ENCODE peak calls at places on chromosomes 6 and 20, in six cellular contexts. One of them, this sample, is unnamed.

GRCh38 chr6:44561062-44561591 is 173.6 kb downstream of the CDC5L start:
- DNase-seq in Karpas-422: no peak
- DNase-seq in H1: no peak
- DNase-seq in IMR-90: no peak
- DNase-seq in GM23248: no peak
- DNase-seq in HepG2: no peak
- DNase-seq in this sample: no peak

GRCh38 chr6:17096076-17096475 is 5.8 kb upstream of the STMND1 start:
- DNase-seq in HepG2: peak; percentile 44
- DNase-seq in GM23248: no peak
- DNase-seq in Karpas-422: no peak
- DNase-seq in IMR-90: no peak
- DNase-seq in H1: no peak
- DNase-seq in this sample: no peak

GRCh38 chr6:30814137-30815084 is 69.9 kb upstream of the DDR1 start:
- DNase-seq in HepG2: no peak
- DNase-seq in IMR-90: peak; percentile 84
- DNase-seq in H1: no peak
- DNase-seq in Karpas-422: no peak
- DNase-seq in GM23248: peak; percentile 83
- DNase-seq in this sample: peak; percentile 84

GRCh38 chr6:159790947-159791598 is 806 bp downstream of the MRPL18 start:
- DNase-seq in Karpas-422: peak; percentile 66
- DNase-seq in GM23248: peak; percentile 20
- DNase-seq in IMR-90: no peak
- DNase-seq in H1: no peak
- DNase-seq in HepG2: no peak
- DNase-seq in this sample: no peak

GRCh38 chr20:4192378-4193048 is 177.2 kb upstream of the RNF24 start:
- DNase-seq in H1: no peak
- DNase-seq in GM23248: peak; percentile 58
- DNase-seq in IMR-90: no peak
- DNase-seq in Karpas-422: no peak
- DNase-seq in HepG2: no peak
- DNase-seq in this sample: no peak

GRCh38 chr6:113190170-113190569 is 667.0 kb upstream of the MARCKS start:
- DNase-seq in GM23248: no peak
- DNase-seq in H1: no peak
- DNase-seq in HepG2: no peak
- DNase-seq in IMR-90: no peak
- DNase-seq in Karpas-422: no peak
- DNase-seq in this sample: no peak

GRCh38 chr6:7161845-7162244 is 54.1 kb downstream of the RREB1 start:
- DNase-seq in H1: no peak
- DNase-seq in IMR-90: no peak
- DNase-seq in HepG2: no peak
- DNase-seq in Karpas-422: no peak
- DNase-seq in GM23248: no peak
- DNase-seq in this sample: no peak

GRCh38 chr6:131519670-131520436 is 53.2 kb upstream of the ARG1 start:
- DNase-seq in IMR-90: peak; percentile 45
- DNase-seq in GM23248: peak; percentile 68
- DNase-seq in HepG2: peak; percentile 76
- DNase-seq in H1: peak; percentile 62
- DNase-seq in Karpas-422: peak; percentile 73
- DNase-seq in this sample: peak; percentile 38

GRCh38 chr6:147905721-147906120 is 397.2 kb downstream of the SAMD5 start:
- DNase-seq in IMR-90: peak; percentile 10
- DNase-seq in H1: no peak
- DNase-seq in HepG2: no peak
- DNase-seq in Karpas-422: no peak
- DNase-seq in GM23248: no peak
- DNase-seq in this sample: no peak

GRCh38 chr6:3844097-3844463 is 5.1 kb upstream of the FAM50B start:
- DNase-seq in GM23248: peak; percentile 86
- DNase-seq in IMR-90: peak; percentile 82
- DNase-seq in Karpas-422: no peak
- DNase-seq in HepG2: no peak
- DNase-seq in H1: no peak
- DNase-seq in this sample: no peak

GRCh38 chr20:63741354-63741675 is 1.7 kb downstream of the SLC2A4RG start:
- DNase-seq in H1: no peak
- DNase-seq in GM23248: no peak
- DNase-seq in Karpas-422: no peak
- DNase-seq in HepG2: no peak
- DNase-seq in IMR-90: no peak
- DNase-seq in this sample: no peak

GRCh38 chr20:53262294-53262840 is 290.2 kb downstream of the TSHZ2 start:
- DNase-seq in Karpas-422: no peak
- DNase-seq in HepG2: no peak
- DNase-seq in IMR-90: no peak
- DNase-seq in GM23248: no peak
- DNase-seq in H1: no peak
- DNase-seq in this sample: no peak

GRCh38 chr6:1263039-1263849 is 48.7 kb upstream of the FOXQ1 start:
- DNase-seq in HepG2: peak; percentile 99
- DNase-seq in IMR-90: no peak
- DNase-seq in Karpas-422: no peak
- DNase-seq in GM23248: no peak
- DNase-seq in H1: peak; percentile 57
- DNase-seq in this sample: peak; percentile 64

GRCh38 chr6:46011241-46012085 is 4.2 kb downstream of the CLIC5 start:
- DNase-seq in H1: no peak
- DNase-seq in HepG2: peak; percentile 34
- DNase-seq in IMR-90: no peak
- DNase-seq in GM23248: no peak
- DNase-seq in Karpas-422: no peak
- DNase-seq in this sample: peak; percentile 52

GRCh38 chr6:51559059-51559458 is 528.4 kb downstream of the PKHD1 start:
- DNase-seq in Karpas-422: no peak
- DNase-seq in IMR-90: no peak
- DNase-seq in H1: no peak
- DNase-seq in HepG2: peak; percentile 18
- DNase-seq in GM23248: no peak
- DNase-seq in this sample: no peak

GRCh38 chr6:154352898-154353585 is 3.6 kb downstream of the IPCEF1 start:
- DNase-seq in IMR-90: no peak
- DNase-seq in Karpas-422: no peak
- DNase-seq in HepG2: no peak
- DNase-seq in H1: no peak
- DNase-seq in GM23248: no peak
- DNase-seq in this sample: no peak

GRCh38 chr6:95417856-95418255 is 159.5 kb upstream of the MANEA start:
- DNase-seq in IMR-90: no peak
- DNase-seq in H1: no peak
- DNase-seq in GM23248: no peak
- DNase-seq in Karpas-422: no peak
- DNase-seq in HepG2: no peak
- DNase-seq in this sample: no peak

GRCh38 chr6:110999634-111000270 is 17.9 kb downstream of the RPF2 start:
- DNase-seq in IMR-90: peak; percentile 46
- DNase-seq in HepG2: peak; percentile 22
- DNase-seq in H1: no peak
- DNase-seq in GM23248: peak; percentile 52
- DNase-seq in Karpas-422: peak; percentile 60
- DNase-seq in this sample: peak; percentile 42

GRCh38 chr6:134626589-134626988 is 308.7 kb upstream of the SGK1 start:
- DNase-seq in GM23248: no peak
- DNase-seq in H1: no peak
- DNase-seq in IMR-90: no peak
- DNase-seq in HepG2: no peak
- DNase-seq in Karpas-422: no peak
- DNase-seq in this sample: no peak

GRCh38 chr6:125748534-125749111 is 809 bp upstream of the HEY2 start:
- DNase-seq in Karpas-422: peak; percentile 49
- DNase-seq in GM23248: peak; percentile 49
- DNase-seq in H1: no peak
- DNase-seq in IMR-90: peak; percentile 10
- DNase-seq in HepG2: peak; percentile 12
- DNase-seq in this sample: no peak

GRCh38 chr6:12083763-12084162 is 71.7 kb downstream of the HIVEP1 start:
- DNase-seq in Karpas-422: no peak
- DNase-seq in HepG2: no peak
- DNase-seq in IMR-90: no peak
- DNase-seq in GM23248: peak; percentile 19
- DNase-seq in H1: no peak
- DNase-seq in this sample: no peak

GRCh38 chr20:34675993-34676641 is 775 bp downstream of the PIGU start:
- DNase-seq in Karpas-422: peak; percentile 62
- DNase-seq in H1: no peak
- DNase-seq in GM23248: no peak
- DNase-seq in IMR-90: no peak
- DNase-seq in HepG2: no peak
- DNase-seq in this sample: no peak

GRCh38 chr20:12166053-12166717 is 248.5 kb downstream of the BTBD3 start:
- DNase-seq in HepG2: no peak
- DNase-seq in IMR-90: peak; percentile 95
- DNase-seq in Karpas-422: no peak
- DNase-seq in GM23248: peak; percentile 57
- DNase-seq in H1: no peak
- DNase-seq in this sample: peak; percentile 37

GRCh38 chr6:116265081-116265829 is 11.4 kb upstream of the TSPYL4 start:
- DNase-seq in HepG2: no peak
- DNase-seq in H1: no peak
- DNase-seq in GM23248: peak; percentile 60
- DNase-seq in Karpas-422: no peak
- DNase-seq in IMR-90: peak; percentile 23
- DNase-seq in this sample: no peak

DNA sequence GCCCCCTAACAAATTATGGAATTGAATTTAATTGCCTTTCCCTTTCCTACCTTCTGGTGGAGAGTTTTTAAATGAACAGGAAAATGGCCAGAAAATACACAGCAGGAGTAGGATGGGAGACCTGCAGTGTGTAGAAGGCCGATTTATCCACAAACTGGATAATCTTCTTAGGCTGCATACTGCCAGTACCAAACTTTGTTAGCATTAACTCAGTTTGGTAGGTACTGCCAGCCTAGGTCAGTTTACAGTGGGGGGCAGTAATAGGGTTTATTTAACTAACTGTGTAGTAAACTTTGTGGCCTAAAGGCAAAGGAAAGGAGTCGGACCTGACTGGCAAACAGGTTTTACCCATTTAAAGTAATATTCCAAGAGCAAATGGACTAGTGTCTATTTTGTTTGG is 4.6 kb downstream of the NCOA3 start:
- DNase-seq in GM23248: no peak
- DNase-seq in Karpas-422: no peak
- DNase-seq in H1: no peak
- DNase-seq in IMR-90: no peak
- DNase-seq in HepG2: no peak
- DNase-seq in this sample: peak; percentile 61
- H3K4me2 ChIP-seq in GM23248: no peak overlapping the region
- H3K4me2 ChIP-seq in Karpas-422: peak overlapping the region; percentile 9
- H3K4me2 ChIP-seq in H1: no peak overlapping the region
- H3K4me2 ChIP-seq in IMR-90: no peak overlapping the region
- H3K4me2 ChIP-seq in HepG2: peak overlapping the region; percentile 43
- H3K4me2 ChIP-seq in this sample: peak overlapping the region; percentile 59

GRCh38 chr20:46249671-46250070 is 58.6 kb downstream of the CDH22 start:
- DNase-seq in H1: no peak
- DNase-seq in GM23248: no peak
- DNase-seq in IMR-90: no peak
- DNase-seq in Karpas-422: no peak
- DNase-seq in HepG2: no peak
- DNase-seq in this sample: no peak
- H3K27me3 ChIP-seq in H1: peaks cover 40% of the 10 kb centered on the region
- H3K27me3 ChIP-seq in GM23248: peaks cover 58% of the 10 kb centered on the region
- H3K27me3 ChIP-seq in IMR-90: peaks cover 59% of the 10 kb centered on the region
- H3K27me3 ChIP-seq in Karpas-422: no peaks in the 10 kb centered on the region
- H3K27me3 ChIP-seq in HepG2: peaks cover 84% of the 10 kb centered on the region
- H3K27me3 ChIP-seq in this sample: peaks cover 90% of the 10 kb centered on the region

GRCh38 chr20:57260065-57260958 is 6.1 kb downstream of the BMP7 start:
- DNase-seq in Karpas-422: no peak
- DNase-seq in GM23248: no peak
- DNase-seq in IMR-90: no peak
- DNase-seq in HepG2: no peak
- DNase-seq in H1: no peak
- DNase-seq in this sample: no peak

GRCh38 chr20:57259179-57260021 is 7.0 kb downstream of the BMP7 start:
- DNase-seq in H1: no peak
- DNase-seq in HepG2: no peak
- DNase-seq in GM23248: peak; percentile 12
- DNase-seq in Karpas-422: no peak
- DNase-seq in IMR-90: no peak
- DNase-seq in this sample: no peak

GRCh38 chr20:57261488-57262243 is 4.8 kb downstream of the BMP7 start:
- DNase-seq in GM23248: no peak
- DNase-seq in HepG2: no peak
- DNase-seq in Karpas-422: no peak
- DNase-seq in IMR-90: no peak
- DNase-seq in H1: no peak
- DNase-seq in this sample: no peak

GRCh38 chr20:57262244-57263126 is 4.0 kb downstream of the BMP7 start:
- DNase-seq in GM23248: no peak
- DNase-seq in IMR-90: no peak
- DNase-seq in H1: peak; percentile 57
- DNase-seq in HepG2: no peak
- DNase-seq in Karpas-422: no peak
- DNase-seq in this sample: no peak

DNA sequence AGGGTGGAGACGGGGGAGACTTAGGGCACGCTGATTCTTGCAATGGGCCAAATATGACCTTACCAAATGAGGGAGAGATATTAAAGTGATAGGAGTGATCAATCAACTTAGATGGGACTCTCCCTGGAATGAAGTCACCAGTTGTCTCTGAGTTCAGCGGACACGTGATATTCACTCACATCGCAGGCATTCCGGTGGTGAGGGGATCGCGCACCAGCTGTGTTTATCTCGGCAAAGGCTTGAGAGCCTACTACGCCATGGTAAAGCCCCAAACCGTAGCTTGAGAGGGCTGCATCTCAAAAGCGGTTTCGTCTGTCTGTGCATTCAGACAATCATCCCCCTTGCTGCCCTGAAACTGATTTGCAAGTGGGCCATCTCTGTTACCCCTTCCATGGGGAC is 5.5 kb downstream of the BMP7 start:
- DNase-seq in HepG2: no peak
- DNase-seq in H1: no peak
- DNase-seq in Karpas-422: no peak
- DNase-seq in IMR-90: peak; percentile 20
- DNase-seq in GM23248: no peak
- DNase-seq in this sample: no peak
- H3K4me3 ChIP-seq in HepG2: no peak overlapping the region
- H3K4me3 ChIP-seq in H1: no peak overlapping the region
- H3K4me3 ChIP-seq in Karpas-422: no peak overlapping the region
- H3K4me3 ChIP-seq in IMR-90: no peak overlapping the region
- H3K4me3 ChIP-seq in GM23248: no peak overlapping the region
- H3K4me3 ChIP-seq in this sample: no peak overlapping the region

DNA sequence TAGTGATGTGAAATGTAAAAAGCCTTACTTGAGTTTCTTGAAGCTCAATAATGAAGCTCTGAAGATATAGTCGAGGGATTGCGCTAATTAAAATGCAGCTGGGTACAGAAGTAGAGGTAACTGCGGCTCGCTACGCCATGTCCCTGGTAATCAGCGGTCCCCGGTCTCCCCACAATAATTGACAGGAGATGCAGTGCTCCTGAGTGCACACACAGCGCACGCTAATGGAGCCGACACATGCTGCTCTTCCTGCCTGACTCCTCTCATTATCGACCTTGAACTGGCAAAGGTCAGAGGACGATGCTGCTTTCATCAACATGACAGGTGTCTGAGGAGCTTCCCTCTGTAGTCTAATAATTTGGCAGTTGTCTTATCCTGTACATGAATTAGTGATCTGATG is 365.9 kb downstream of the RNF144B start:
- DNase-seq in HepG2: no peak
- DNase-seq in IMR-90: no peak
- DNase-seq in H1: no peak
- DNase-seq in Karpas-422: no peak
- DNase-seq in GM23248: no peak
- DNase-seq in this sample: no peak
- H3K4me2 ChIP-seq in HepG2: no peak overlapping the region
- H3K4me2 ChIP-seq in IMR-90: no peak overlapping the region
- H3K4me2 ChIP-seq in H1: peak overlapping the region; percentile 57
- H3K4me2 ChIP-seq in Karpas-422: no peak overlapping the region
- H3K4me2 ChIP-seq in GM23248: no peak overlapping the region
- H3K4me2 ChIP-seq in this sample: no peak overlapping the region